ENCODE peak calls at places on chromosomes 12 and 14, in four cellular contexts. E is CD8-positive, alpha-beta T cell; I is SK-N-SH; S is naive thymus-derived CD4-positive, alpha-beta T cell. G is an unnamed sample. For H3K4me1, the result is how much of the 10 kb centered on the place peaks cover.

GRCh38 chr12:133130038-133130807 is at the start of the genes ZNF10 and ZNF891:
- DNase-seq in E (peak), I (peak), S (peak), G (peak)

GRCh38 chr12:113684908-113685512 is 213.3 kb upstream of the LHX5 start:
- DNase-seq in E (no peak), I (no peak), S (no peak), G (no peak)

GRCh38 chr14:71692496-71692895 is 239.7 kb upstream of the RGS6 start:
- DNase-seq in E (no peak), I (no peak), S (no peak), G (no peak)

GRCh38 chr12:117884161-117884560 is 84.6 kb downstream of the KSR2 start:
- DNase-seq in E (no peak), I (no peak), S (no peak), G (no peak)

GRCh38 chr14:71996615-71997014 is 64.4 kb downstream of the RGS6 start:
- DNase-seq in E (no peak), I (no peak), S (no peak), G (no peak)

GRCh38 chr14:91872517-91873470 is 5.5 kb upstream of the TC2N start:
- DNase-seq in E (no peak), I (no peak), S (peak), G (peak)

GRCh38 chr12:112868459-112869041 is 38.2 kb upstream of the OAS1 start:
- DNase-seq in E (no peak), I (no peak), S (no peak), G (no peak)

GRCh38 chr12:28306535-28306934 is 116.3 kb downstream of the CCDC91 start:
- DNase-seq in E (no peak), I (no peak), S (no peak), G (no peak)

GRCh38 chr12:81294325-81295190 is 216.7 kb downstream of the ACSS3 start:
- DNase-seq in E (no peak), I (no peak), S (no peak), G (no peak)

GRCh38 chr12:64323476-64324225 is 66.9 kb downstream of the C12orf56 start:
- DNase-seq in E (no peak), I (no peak), S (no peak), G (no peak)

GRCh38 chr12:54984602-54985376 is at the start of gene TESPA1:
- DNase-seq in E (peak), I (no peak), S (peak), G (peak)

GRCh38 chr14:99543369-99543768 is 60.6 kb downstream of the CCDC85C start:
- DNase-seq in E (no peak), I (no peak), S (no peak), G (no peak)

GRCh38 chr14:24399981-24400718 is 1.3 kb downstream of the NYNRIN start:
- DNase-seq in E (no peak), I (no peak), S (no peak), G (no peak)

GRCh38 chr12:107736914-107737313 is 24.0 kb downstream of the PRDM4 start:
- DNase-seq in E (no peak), I (no peak), S (no peak), G (no peak)

GRCh38 chr14:65025818-65026217 is 39.1 kb downstream of the FNTB start:
- DNase-seq in E (no peak), I (no peak), S (no peak), G (no peak)

GRCh38 chr12:119372540-119372939 is 38.0 kb downstream of the CCDC60 start:
- DNase-seq in E (no peak), I (no peak), S (no peak), G (no peak)

GRCh38 chr12:120453977-120454376 is 7.7 kb downstream of the GATC start:
- DNase-seq in E (no peak), I (peak), S (no peak), G (no peak)

GRCh38 chr12:121719926-121720414 is 7.4 kb downstream of the TMEM120B start:
- DNase-seq in E (no peak), I (no peak), S (no peak), G (no peak)

GRCh38 chr14:63986789-63987533 is 134.2 kb downstream of the SYNE2 start:
- DNase-seq in E (no peak), I (no peak), S (no peak), G (no peak)

GRCh38 chr14:58513272-58513671 is 85.8 kb downstream of the KIAA0586 start:
- DNase-seq in E (no peak), I (no peak), S (no peak), G (no peak)

GRCh38 chr14:30223385-30223785 is 295.7 kb upstream of the PRKD1 start:
- DNase-seq in E (no peak), I (no peak), S (no peak), G (no peak)

GRCh38 chr12:128763395-128763794 is 60.4 kb downstream of the SLC15A4 start:
- DNase-seq in E (no peak), I (no peak), S (no peak), G (no peak)

GRCh38 chr12:126027816-126028215 is 962.6 kb downstream of the AACS start:
- DNase-seq in E (no peak), I (no peak), S (no peak), G (no peak)

GRCh38 chr12:12673296-12673695 is 22.7 kb downstream of the GPR19 start:
- DNase-seq in E (no peak), I (no peak), S (no peak), G (no peak)

GRCh38 chr12:29008786-29009185 is 140.3 kb upstream of the FAR2 start:
- DNase-seq in E (no peak), I (no peak), S (no peak), G (no peak)

GRCh38 chr12:100157427-100157821 is 14.8 kb upstream of the BLTP3B start:
- DNase-seq in E (no peak), I (no peak), S (no peak), G (no peak)

GRCh38 chr12:52121848-52122838 is 42.6 kb downstream of the SMIM41 start:
- DNase-seq in E (peak), I (peak), S (peak), G (peak)

GRCh38 chr12:6426882-6427671 is 17.7 kb upstream of the CD27 start:
- DNase-seq in E (peak), I (no peak), S (peak), G (peak)

GRCh38 chr12:8145754-8146415 is 10.9 kb upstream of the ZNF705A start:
- DNase-seq in E (no peak), I (no peak), S (no peak), G (no peak)

GRCh38 chr12:76627346-76628135 is 68.0 kb upstream of the OSBPL8 start:
- DNase-seq in E (no peak), I (no peak), S (no peak), G (no peak)

GRCh38 chr12:10562306-10562933 is 51.0 kb downstream of the MAGOHB start:
- DNase-seq in E (no peak), I (peak), S (peak), G (no peak)

GRCh38 chr12:11880424-11880823 is 190.3 kb upstream of the BCL2L14 start:
- DNase-seq in E (no peak), I (no peak), S (no peak), G (no peak)

GRCh38 chr12:132178801-132179401 is 34.6 kb downstream of the NOC4L start:
- DNase-seq in E (no peak), I (no peak), S (peak), G (no peak)

GRCh38 chr14:52299692-52300278 is 14.3 kb upstream of the PTGER2 start:
- DNase-seq in E (no peak), I (peak), S (peak), G (no peak)

GRCh38 chr12:71896171-71896570 is 42.5 kb upstream of the TPH2 start:
- DNase-seq in E (no peak), I (no peak), S (no peak), G (no peak)

GRCh38 chr12:71890475-71890874 is 48.2 kb upstream of the TPH2 start:
- DNase-seq in E (no peak), I (no peak), S (no peak), G (no peak)

GRCh38 chr12:71888521-71888920 is 49.0 kb downstream of the TBC1D15 start:
- DNase-seq in E (no peak), I (no peak), S (no peak), G (no peak)

GRCh38 chr12:71892059-71892458 is 46.6 kb upstream of the TPH2 start:
- DNase-seq in E (no peak), I (no peak), S (no peak), G (no peak)
- H3K4me1 ChIP-seq in E (under half), I (under half), S (under half), G (under half)

GRCh38 chr12:42893196-42893595 is 303.6 kb upstream of the PRICKLE1 start:
- DNase-seq in E (no peak), I (no peak), S (no peak), G (no peak)
- H3K4me3 ChIP-seq in E (no peak), I (no peak), S (no peak), G (no peak)

DNA sequence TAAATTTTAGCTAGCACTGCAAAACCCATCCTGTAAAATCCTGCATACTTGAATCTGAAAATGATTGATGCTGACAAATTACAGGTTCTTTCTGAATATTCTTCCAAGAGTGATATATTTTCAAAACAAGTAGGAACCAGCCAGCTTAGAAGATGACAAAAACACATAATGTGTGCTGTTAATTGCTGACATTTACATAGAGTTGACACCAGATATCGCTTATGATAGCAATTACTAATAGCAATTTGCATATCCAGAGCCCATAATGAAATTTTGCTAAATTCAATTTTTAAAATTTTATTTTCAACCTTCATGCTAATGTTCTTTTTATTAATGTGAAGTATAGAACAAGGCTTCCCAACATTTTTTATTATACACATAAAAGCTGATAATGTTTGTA is 284.5 kb downstream of the SEC23A start:
- DNase-seq in E (no peak), I (no peak), S (no peak), G (no peak)
- H3K27ac ChIP-seq in E (no peak), I (no peak), S (no peak), G (no peak)

GRCh38 chr12:88597361-88597760 is 17.1 kb upstream of the KITLG start:
- DNase-seq in E (no peak), I (no peak), S (no peak), G (no peak)

GRCh38 chr12:88591343-88591742 is 11.1 kb upstream of the KITLG start:
- DNase-seq in E (no peak), I (no peak), S (no peak), G (no peak)

GRCh38 chr12:88595697-88596096 is 15.4 kb upstream of the KITLG start:
- DNase-seq in E (no peak), I (no peak), S (no peak), G (no peak)

GRCh38 chr12:88590851-88591250 is 10.6 kb upstream of the KITLG start:
- DNase-seq in E (no peak), I (no peak), S (no peak), G (no peak)

DNA sequence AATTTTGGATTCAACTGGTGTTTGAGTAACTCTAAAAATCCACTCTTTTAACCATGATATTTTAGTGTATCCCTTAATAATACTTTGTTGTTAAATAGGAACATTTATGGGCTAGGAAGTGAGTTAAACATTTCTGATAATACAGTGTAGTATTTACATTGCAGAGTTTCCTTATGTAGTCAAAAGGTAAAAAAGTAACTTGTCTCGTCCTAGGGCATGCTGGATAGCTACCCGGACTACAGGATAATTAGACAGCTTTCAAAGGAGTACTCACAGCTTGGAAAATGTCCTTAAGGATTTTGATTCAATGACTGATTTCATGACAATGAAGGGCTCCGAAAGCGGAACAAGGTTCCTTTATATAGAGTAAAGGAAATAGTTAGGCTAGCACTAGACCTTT is 14.5 kb upstream of the KITLG start:
- DNase-seq in E (no peak), I (no peak), S (no peak), G (no peak)
- H3K4me1 ChIP-seq in E (under half), I (under half), S (under half), G (under half)

GRCh38 chr14:21098134-21098891 is at the start of gene ZNF219:
- DNase-seq in E (no peak), I (peak), S (peak), G (peak)

GRCh38 chr14:21097616-21098133 is 780 bp downstream of the ZNF219 start:
- DNase-seq in E (no peak), I (no peak), S (no peak), G (no peak)

GRCh38 chr14:21098892-21099595 is 589 bp upstream of the ZNF219 start:
- DNase-seq in E (no peak), I (peak), S (no peak), G (no peak)

GRCh38 chr14:21100931-21101330 is at the start of gene TMEM253:
- DNase-seq in E (no peak), I (no peak), S (no peak), G (no peak)

GRCh38 chr14:21099596-21099985 is 1.1 kb upstream of the ZNF219 start:
- DNase-seq in E (no peak), I (no peak), S (no peak), G (no peak)
- H3K4me3 ChIP-seq in E (no peak), I (peak), S (no peak), G (no peak)

GRCh38 chr12:104466694-104467345 is 10.1 kb downstream of the CHST11 start:
- DNase-seq in E (no peak), I (no peak), S (no peak), G (no peak)
- H3K27ac ChIP-seq in E (no peak), I (no peak), S (no peak), G (no peak)

DNA sequence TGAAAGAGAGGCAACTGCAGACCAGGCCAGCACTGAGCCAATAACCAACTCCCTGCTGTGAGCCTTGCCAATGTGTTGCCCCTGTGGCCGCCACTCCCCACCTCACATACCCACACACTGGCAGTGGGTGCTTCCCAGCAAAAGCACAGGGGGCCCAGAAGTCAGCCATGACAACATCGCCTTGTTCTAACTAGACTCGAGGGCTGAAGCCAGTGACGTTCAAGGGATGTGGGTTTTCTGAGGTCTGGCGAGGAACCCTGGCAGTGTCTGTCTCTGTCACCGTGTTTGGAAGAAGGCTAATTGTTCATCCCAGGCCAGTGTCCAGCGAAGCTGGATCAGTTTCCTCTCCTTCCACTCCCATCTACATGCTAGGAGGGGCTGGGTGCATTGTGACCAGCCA is 311.8 kb upstream of the AMIGO2 start:
- DNase-seq in E (peak), I (no peak), S (peak), G (peak)
- H3K4me1 ChIP-seq in E (half or more), I (under half), S (half or more), G (under half)

DNA sequence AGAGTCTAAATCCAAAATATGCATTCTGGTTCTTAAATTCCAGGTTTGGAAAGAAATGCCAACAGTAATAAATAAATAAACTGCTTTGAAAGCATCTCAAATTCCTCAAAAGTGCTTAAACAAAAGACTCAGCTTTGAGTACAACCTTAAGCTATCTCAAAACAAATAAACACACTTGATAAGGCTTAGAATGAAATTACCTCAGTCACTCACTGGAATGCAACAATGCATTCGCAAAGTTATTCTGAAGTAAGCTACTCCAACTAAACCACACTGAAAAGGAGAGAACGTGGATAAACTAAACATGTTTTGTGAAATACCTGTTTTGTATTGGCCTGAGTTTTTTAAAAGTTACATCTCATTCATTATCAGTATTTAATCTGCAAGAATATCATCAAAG is 1.2 kb downstream of the SPTSSA start:
- DNase-seq in E (no peak), I (no peak), S (no peak), G (no peak)
- H3K4me3 ChIP-seq in E (no peak), I (peak), S (no peak), G (peak)

G was measured in effector memory CD4-positive, alpha-beta T cell.